ENCODE peak calls at places on chromosomes 2 and 18, in five cellular contexts. M, F, D, T and Z are unnamed samples. For H3K4me1 and H3K9me3, the result is how much of the 10 kb centered on the place peaks cover.

GRCh38 chr18:50117876-50118275 is 77.1 kb downstream of the MYO5B start:
- DNase-seq in F (no peak), M (peak), T (no peak), D (no peak), Z (no peak)

GRCh38 chr2:23662941-23663729 is 263.8 kb downstream of the ATAD2B start:
- DNase-seq in T (no peak), F (no peak), D (no peak), M (no peak), Z (peak)

GRCh38 chr2:127208313-127208712 is 11.8 kb downstream of the CYP27C1 start:
- DNase-seq in M (no peak), F (peak), D (no peak), T (no peak), Z (no peak)

GRCh38 chr18:22267225-22267624 is 97.8 kb downstream of the GATA6 start:
- DNase-seq in M (no peak), F (no peak), T (no peak), D (no peak), Z (no peak)

GRCh38 chr2:224520064-224520463 is 65.1 kb downstream of the CUL3 start:
- DNase-seq in F (peak), T (no peak), M (peak), D (no peak), Z (no peak)

GRCh38 chr2:239775623-239776440 is 249.3 kb downstream of the NDUFA10 start:
- DNase-seq in D (peak), M (no peak), T (peak), F (no peak), Z (no peak)

GRCh38 chr18:68983126-68983525 is 185.2 kb downstream of the CCDC102B start:
- DNase-seq in T (no peak), F (no peak), M (no peak), D (no peak), Z (no peak)

GRCh38 chr18:23237524-23238151 is 102.4 kb downstream of the CABLES1 start:
- DNase-seq in M (peak), F (peak), D (peak), T (peak), Z (peak)

GRCh38 chr2:128604045-128604444 is 285.4 kb upstream of the HS6ST1 start:
- DNase-seq in T (peak), F (no peak), D (no peak), M (no peak), Z (peak)

GRCh38 chr2:43426305-43427031 is 169.4 kb downstream of the THADA start:
- DNase-seq in D (peak), T (no peak), F (peak), M (peak), Z (peak)

DNA sequence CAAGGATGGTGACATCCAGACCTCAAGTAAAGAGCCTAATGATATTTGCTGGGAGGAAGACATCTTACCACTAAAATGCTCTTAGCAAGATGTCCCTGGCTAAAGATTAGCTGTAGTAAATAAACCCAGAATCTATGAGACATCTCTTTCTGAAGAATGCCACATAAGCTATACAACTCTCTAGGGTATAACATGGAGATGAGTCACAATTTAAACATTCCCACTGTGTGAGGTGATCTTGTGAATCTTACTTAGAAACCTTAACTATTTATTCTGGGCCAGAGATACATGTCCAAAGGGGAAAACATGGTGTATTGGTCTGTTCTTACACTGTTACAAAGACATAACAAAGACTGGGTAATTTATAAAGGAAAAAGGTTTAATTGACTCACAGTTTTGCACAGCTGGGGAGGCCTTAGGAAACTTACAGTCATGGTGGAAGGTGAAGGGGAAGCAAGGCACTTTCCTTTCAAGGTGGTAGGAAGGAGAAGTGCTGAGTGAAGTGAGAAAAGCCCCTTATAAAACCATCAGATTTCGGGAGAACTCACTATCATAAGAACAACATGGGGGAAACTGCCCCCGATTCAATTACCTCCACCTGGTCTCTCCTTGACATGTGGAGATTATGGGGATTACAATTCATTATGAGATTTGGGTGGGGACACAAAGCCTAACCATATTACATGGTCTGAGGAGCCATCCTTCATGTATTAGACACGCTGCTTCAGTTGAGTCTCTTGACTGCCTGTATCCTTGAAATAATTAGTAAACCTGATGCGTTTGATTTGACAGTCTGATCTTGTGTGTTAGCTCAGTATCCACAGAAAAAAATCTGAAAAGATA is 17.1 kb downstream of the KRCC1 start:
- DNase-seq in D (no peak), M (peak), F (peak), T (no peak), Z (no peak)
- H3K4me1 ChIP-seq in D (under half), M (under half), F (under half), T (under half), Z (under half)

GRCh38 chr2:4140284-4140962 is 437.0 kb downstream of the DCDC2C start:
- DNase-seq in T (no peak), M (no peak), D (no peak), F (no peak), Z (no peak)

GRCh38 chr2:4135765-4136164 is 432.4 kb downstream of the DCDC2C start:
- DNase-seq in M (no peak), F (no peak), T (no peak), D (no peak), Z (no peak)

GRCh38 chr2:4139711-4140110 is 436.3 kb downstream of the DCDC2C start:
- DNase-seq in M (no peak), D (no peak), T (no peak), F (no peak), Z (no peak)

GRCh38 chr2:4130651-4131050 is 427.3 kb downstream of the DCDC2C start:
- DNase-seq in D (no peak), M (no peak), T (no peak), F (no peak), Z (no peak)

DNA sequence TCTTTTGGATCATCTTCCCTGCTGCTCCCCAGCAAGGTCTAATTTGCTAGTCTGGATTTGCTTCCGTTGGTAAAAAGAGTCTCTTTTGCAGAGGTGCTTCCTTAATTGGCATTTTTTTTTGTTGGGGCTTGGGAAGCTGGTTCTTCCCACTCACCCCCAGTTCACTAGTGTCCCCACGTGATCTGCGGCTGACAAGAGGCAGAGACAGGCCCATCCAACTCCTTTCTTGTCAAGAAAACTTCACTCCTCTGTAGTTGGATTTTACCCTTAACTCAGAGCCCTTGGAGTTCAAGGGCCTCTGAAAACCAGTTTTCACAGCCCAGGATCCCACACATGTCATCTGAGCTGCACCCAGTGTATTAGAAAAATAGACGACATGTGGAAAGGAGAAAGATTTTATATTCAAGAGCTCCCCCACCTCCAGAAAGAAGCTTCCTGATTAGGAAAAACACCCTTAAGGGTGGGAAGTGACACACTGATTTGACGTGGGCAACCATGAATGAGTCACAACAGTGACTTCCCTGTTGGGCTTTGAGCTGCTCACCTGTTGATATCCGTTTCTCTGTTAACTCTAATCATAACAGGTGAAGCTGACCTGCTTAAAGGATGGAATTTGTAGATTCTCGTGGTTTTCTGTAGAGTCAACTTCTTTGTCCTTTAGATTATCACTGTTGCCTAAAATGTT is 431.6 kb downstream of the DCDC2C start:
- DNase-seq in M (no peak), D (no peak), T (no peak), F (no peak), Z (no peak)
- H3K9me3 ChIP-seq in M (under half), D (under half), T (under half), F (under half), Z (under half)

DNA sequence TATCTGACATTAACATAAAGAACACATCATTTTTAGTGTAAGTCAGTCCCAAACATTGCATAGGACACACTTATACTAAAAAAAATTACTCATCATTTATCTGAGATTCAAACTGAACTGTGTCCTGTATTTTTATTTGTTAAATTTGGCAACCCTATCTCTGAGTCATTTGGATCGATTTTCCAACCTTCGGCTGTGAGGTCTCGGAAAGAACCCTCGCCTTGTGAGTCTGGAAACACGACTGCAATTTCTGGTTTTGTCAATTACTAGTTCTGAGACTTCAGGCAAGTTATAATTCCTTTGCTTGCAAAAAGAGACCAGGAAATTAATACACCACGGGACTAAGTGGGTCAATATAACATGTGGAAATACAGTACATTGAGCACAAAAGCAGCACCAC is 14.0 kb downstream of the ATP8B1 start:
- DNase-seq in F (peak), D (no peak), M (peak), T (no peak), Z (no peak)
- H3K27ac ChIP-seq in F (peak), D (peak), M (peak), T (peak), Z (peak)

GRCh38 chr2:101779652-101780051 is 82.1 kb downstream of the MAP4K4 start:
- DNase-seq in M (no peak), F (no peak), T (no peak), D (no peak), Z (no peak)

GRCh38 chr2:101777337-101777736 is 79.8 kb downstream of the MAP4K4 start:
- DNase-seq in F (no peak), D (no peak), M (no peak), T (no peak), Z (no peak)

GRCh38 chr2:101781326-101781725 is 83.8 kb downstream of the MAP4K4 start:
- DNase-seq in D (no peak), T (no peak), M (no peak), F (no peak), Z (no peak)

GRCh38 chr2:101778102-101778501 is 80.6 kb downstream of the MAP4K4 start:
- DNase-seq in M (no peak), F (no peak), T (no peak), D (no peak), Z (no peak)

DNA sequence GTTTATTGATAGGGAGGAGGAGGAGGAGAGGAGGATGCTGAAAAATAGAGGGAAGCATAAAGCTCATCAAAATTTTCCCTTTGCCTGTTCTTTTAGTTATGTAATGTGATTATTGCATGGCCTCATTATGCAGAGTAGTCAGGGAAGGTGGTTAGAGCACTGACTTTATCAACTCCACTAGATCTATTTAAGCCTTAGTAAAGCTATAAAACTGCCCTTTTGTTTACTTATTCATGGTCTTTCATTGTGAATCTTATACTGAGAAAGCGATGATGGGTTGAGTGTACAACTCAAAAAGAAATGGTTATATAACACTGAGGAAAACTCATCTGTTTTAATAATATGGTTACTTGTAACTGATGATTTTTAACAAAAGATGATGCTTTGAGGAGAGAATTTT is 81.7 kb downstream of the MAP4K4 start:
- DNase-seq in F (no peak), D (no peak), T (no peak), M (no peak), Z (no peak)
- H3K4me1 ChIP-seq in F (under half), D (under half), T (under half), M (under half), Z (half or more)

GRCh38 chr2:123195957-123196356 is 829.1 kb upstream of the CNTNAP5 start:
- DNase-seq in F (no peak), T (no peak), M (no peak), D (no peak), Z (no peak)

GRCh38 chr2:123200035-123200434 is 825.1 kb upstream of the CNTNAP5 start:
- DNase-seq in D (no peak), M (no peak), F (no peak), T (no peak), Z (no peak)
- H3K9me3 ChIP-seq in D (under half), M (under half), F (under half), T (under half), Z (under half)

GRCh38 chr2:216691210-216691741 is 4.1 kb downstream of the IGFBP5 start:
- DNase-seq in F (peak), D (no peak), M (peak), T (no peak), Z (peak)
- H3K27ac ChIP-seq in F (peak), D (no peak), M (peak), T (no peak), Z (peak)

GRCh38 chr2:17688600-17688999 is 65.0 kb downstream of the SMC6 start:
- DNase-seq in M (no peak), F (no peak), D (no peak), T (no peak), Z (no peak)
- H3K4me1 ChIP-seq in M (under half), F (under half), D (under half), T (under half), Z (under half)

GRCh38 chr2:173386441-173387044 is 31.9 kb downstream of the CDCA7 start:
- DNase-seq in D (no peak), M (no peak), F (no peak), T (no peak), Z (no peak)
- H3K9me3 ChIP-seq in D (under half), M (under half), F (under half), T (under half), Z (under half)

GRCh38 chr2:62099050-62099449 is 96.9 kb upstream of the B3GNT2 start:
- DNase-seq in M (no peak), T (no peak), D (no peak), F (no peak), Z (no peak)

GRCh38 chr2:62099523-62100175 is 96.3 kb upstream of the B3GNT2 start:
- DNase-seq in T (no peak), F (no peak), M (no peak), D (no peak), Z (no peak)

GRCh38 chr2:62102402-62102920 is 93.5 kb upstream of the B3GNT2 start:
- DNase-seq in T (no peak), D (no peak), F (no peak), M (no peak), Z (no peak)

DNA sequence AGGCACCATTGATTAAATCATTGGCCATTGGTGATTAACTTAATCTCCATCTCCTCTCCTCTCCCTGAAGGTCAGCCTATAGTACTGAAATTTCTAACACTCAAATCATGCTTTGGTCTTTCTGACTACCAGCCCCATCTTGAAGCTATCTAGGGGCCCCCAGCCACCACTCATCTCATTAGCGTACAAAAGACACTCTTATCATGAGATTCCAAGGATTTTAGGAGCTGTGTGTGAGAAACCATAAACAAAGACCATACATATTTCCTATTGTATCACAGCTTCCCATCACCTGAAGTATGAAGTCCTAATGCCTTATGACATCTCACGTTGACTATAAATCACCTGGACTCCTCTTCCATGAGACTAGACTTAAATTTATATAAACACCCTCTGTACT is 94.0 kb upstream of the B3GNT2 start:
- DNase-seq in F (no peak), D (no peak), M (no peak), T (no peak), Z (no peak)
- H3K27ac ChIP-seq in F (no peak), D (no peak), M (no peak), T (no peak), Z (no peak)

DNA sequence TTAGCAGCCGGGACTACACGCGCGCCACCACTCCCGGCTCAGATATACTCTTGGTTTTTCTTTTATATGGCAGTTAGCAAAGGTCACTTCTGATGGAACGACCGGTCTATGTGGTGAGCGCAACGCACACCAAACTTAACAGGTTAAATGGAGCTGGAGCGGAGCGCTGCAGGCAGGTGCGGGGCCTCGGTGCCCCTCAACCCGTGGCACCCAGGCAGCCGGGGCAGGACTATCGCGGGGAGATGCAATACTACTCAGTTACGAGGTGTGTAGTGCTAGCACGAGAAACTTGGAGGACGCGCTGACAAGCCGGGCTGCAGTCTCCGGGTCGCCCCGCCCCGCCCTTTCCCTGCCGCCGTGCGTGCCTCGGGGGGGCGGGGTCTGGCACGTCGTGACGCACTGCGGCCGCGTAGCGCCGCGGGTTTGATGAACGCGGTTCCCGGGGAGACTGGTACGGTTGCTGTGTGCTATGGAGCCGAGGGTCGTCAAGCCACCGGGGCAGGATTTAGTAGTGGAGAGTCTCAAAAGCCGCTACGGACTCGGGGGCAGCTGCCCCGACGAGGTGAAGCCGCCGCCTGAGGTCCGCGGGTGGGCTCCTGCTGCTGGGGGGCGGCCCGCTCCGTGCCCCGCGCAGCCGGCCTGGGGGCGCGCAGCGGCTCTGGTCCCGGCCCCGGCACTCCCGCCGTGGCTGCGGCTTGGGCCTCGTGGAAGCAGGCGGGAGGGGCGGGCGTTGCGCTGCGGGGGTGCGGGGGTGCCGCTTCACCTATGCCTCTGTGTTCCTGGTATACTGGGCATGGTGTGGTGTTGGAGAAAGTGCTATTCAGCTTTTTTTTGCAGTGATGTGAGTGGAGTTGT is at the start of gene CCDC138:
- DNase-seq in D (peak), M (peak), T (peak), F (peak), Z (peak)
- H3K4me1 ChIP-seq in D (under half), M (under half), T (under half), F (under half), Z (under half)